ENCODE peak calls at places on chromosomes 3 and 15, in six cellular contexts. O is tibial nerve, R is mammary epithelial cell, U is left ventricle myocardium inferior, D is IMR-90, G is psoas muscle. Y is an unnamed sample.

GRCh38 chr3:52313774-52314188 is 2.3 kb upstream of the DNAH1 start:
- DNase-seq in D (peak), O (no peak), G (no peak), R (peak), U (no peak), Y (peak)

GRCh38 chr3:38966956-38967795 is 84.6 kb downstream of the SCN11A start:
- DNase-seq in D (no peak), U (no peak), R (peak), G (no peak), O (no peak), Y (no peak)

GRCh38 chr15:101675015-101675414 is 22.8 kb upstream of the TM2D3 start:
- DNase-seq in G (no peak), U (no peak), D (peak), R (peak), O (no peak), Y (peak)

GRCh38 chr3:57910988-57911387 is 97.2 kb upstream of the FLNB start:
- DNase-seq in D (peak), G (no peak), O (no peak), U (no peak), R (no peak), Y (no peak)

GRCh38 chr3:12073106-12073505 is 68.9 kb downstream of the SYN2 start:
- DNase-seq in G (no peak), U (no peak), O (no peak), D (no peak), R (no peak), Y (no peak)

GRCh38 chr3:69718832-69719231 is 20.4 kb upstream of the MITF start:
- DNase-seq in U (no peak), D (no peak), G (no peak), O (no peak), R (no peak), Y (no peak)

GRCh38 chr3:54168451-54168850 is 46.1 kb downstream of the CACNA2D3 start:
- DNase-seq in O (no peak), R (no peak), G (no peak), D (no peak), U (no peak), Y (no peak)

GRCh38 chr3:30112904-30113484 is 493.4 kb upstream of the TGFBR2 start:
- DNase-seq in O (peak), R (peak), U (no peak), D (peak), G (no peak), Y (peak)

GRCh38 chr3:52171577-52172261 is 17.5 kb upstream of the POC1A start:
- DNase-seq in G (no peak), R (peak), U (no peak), O (no peak), D (peak), Y (peak)

GRCh38 chr3:173411288-173412064 is 13.9 kb downstream of the NLGN1 start:
- DNase-seq in D (peak), R (peak), U (no peak), O (peak), G (no peak), Y (peak)

GRCh38 chr3:36677331-36678007 is 86.9 kb downstream of the DCLK3 start:
- DNase-seq in G (no peak), U (no peak), O (no peak), D (peak), R (peak), Y (peak)

GRCh38 chr3:23949784-23950183 is 4.7 kb downstream of the NR1D2 start:
- DNase-seq in U (peak), O (no peak), R (no peak), G (peak), D (no peak), Y (no peak)

GRCh38 chr15:31554261-31554660 is 227.6 kb downstream of the KLF13 start:
- DNase-seq in R (no peak), O (peak), U (peak), D (peak), G (peak), Y (peak)

GRCh38 chr3:43286886-43287301 is 554 bp downstream of the SNRK start:
- DNase-seq in U (no peak), D (no peak), R (peak), G (no peak), O (no peak), Y (peak)

GRCh38 chr15:83747050-83747717 is 93.3 kb downstream of the ADAMTSL3 start:
- DNase-seq in R (peak), D (peak), G (no peak), U (no peak), O (peak), Y (peak)

GRCh38 chr15:69561071-69561784 is 108.6 kb downstream of the RPLP1 start:
- DNase-seq in U (no peak), R (no peak), G (no peak), O (no peak), D (no peak), Y (no peak)

GRCh38 chr3:150703756-150704344 is at the start of gene ERICH6:
- DNase-seq in U (peak), D (peak), R (peak), G (peak), O (peak), Y (peak)
- TF ChIP-seq CTCF in U (peak), D (peak), R (peak), G (no peak), O (peak), Y (no peak)

GRCh38 chr15:73996939-73997338 is 2.4 kb downstream of the PML start:
- DNase-seq in G (no peak), R (peak), D (no peak), U (no peak), O (no peak), Y (peak)

GRCh38 chr15:73994912-73995622 is 551 bp downstream of the PML start:
- DNase-seq in R (peak), U (no peak), D (no peak), O (no peak), G (peak), Y (no peak)

GRCh38 chr15:73997986-73998385 is 3.5 kb downstream of the PML start:
- DNase-seq in O (no peak), G (no peak), D (no peak), R (peak), U (no peak), Y (no peak)

GRCh38 chr15:73994419-73994883 is at the start of gene PML:
- DNase-seq in O (peak), G (peak), R (peak), U (peak), D (peak), Y (peak)

DNA sequence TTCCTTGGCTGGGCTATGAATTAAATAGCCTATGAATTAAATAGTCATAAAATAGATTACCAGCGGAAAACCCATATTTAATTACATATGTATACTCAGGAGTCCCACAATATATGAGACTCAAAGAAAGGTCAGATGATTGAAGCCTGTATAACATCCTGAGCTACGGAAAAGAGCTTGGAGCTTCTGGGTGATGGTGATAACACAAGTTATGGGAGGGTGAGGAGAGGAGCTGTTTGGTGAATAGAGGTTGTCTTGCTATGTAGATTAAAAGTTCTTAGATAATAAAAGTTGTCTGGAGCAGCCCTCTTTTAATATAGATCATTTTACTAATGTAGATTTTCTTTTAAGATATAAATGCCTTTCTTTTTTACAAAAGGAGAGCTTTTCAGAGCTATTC is 1.8 kb downstream of the PML start:
- DNase-seq in G (no peak), D (no peak), O (no peak), R (no peak), U (no peak), Y (no peak)
- H3K4me3 ChIP-seq in G (peak), D (peak), O (peak), R (peak), U (peak), Y (peak)

GRCh38 chr3:188926141-188926540 is 245.6 kb upstream of the TPRG1 start:
- DNase-seq in O (no peak), G (no peak), R (no peak), D (peak), U (no peak), Y (no peak)

GRCh38 chr3:188927971-188928370 is 243.8 kb upstream of the TPRG1 start:
- DNase-seq in U (no peak), G (no peak), R (no peak), D (no peak), O (no peak), Y (no peak)

GRCh38 chr3:188931531-188931930 is 240.2 kb upstream of the TPRG1 start:
- DNase-seq in G (no peak), U (no peak), R (no peak), D (no peak), O (no peak), Y (no peak)

GRCh38 chr3:188926741-188927650 is 244.8 kb upstream of the TPRG1 start:
- DNase-seq in D (peak), U (no peak), O (no peak), R (no peak), G (no peak), Y (no peak)

GRCh38 chr3:188929138-188929537 is 242.6 kb upstream of the TPRG1 start:
- DNase-seq in O (no peak), R (peak), U (no peak), G (no peak), D (no peak), Y (no peak)
- TF ChIP-seq CTCF in O (no peak), R (peak), U (peak), G (no peak), D (no peak), Y (no peak)

DNA sequence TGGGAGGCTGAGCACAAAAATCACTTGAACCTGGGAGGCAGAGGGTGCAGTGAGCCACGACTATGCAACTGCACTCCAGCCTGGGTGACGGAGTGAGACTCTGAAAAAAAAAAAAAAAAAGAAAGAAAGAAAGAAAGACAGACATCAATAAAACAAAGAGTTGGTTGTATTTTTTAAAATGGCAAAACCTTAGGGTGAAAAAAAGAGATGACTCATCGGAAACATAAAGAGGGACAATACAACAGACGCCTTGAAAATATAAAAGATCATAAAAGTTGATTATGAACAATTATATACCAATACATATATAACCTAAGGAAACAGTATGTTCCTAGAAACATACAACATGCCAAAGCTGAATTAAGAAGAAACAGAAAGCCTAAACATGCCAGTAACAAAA is 92.8 kb downstream of the SCAPER start:
- DNase-seq in R (no peak), G (no peak), U (no peak), D (no peak), O (no peak), Y (no peak)
- H3K4me3 ChIP-seq in R (no peak), G (no peak), U (no peak), D (no peak), O (no peak), Y (no peak)

GRCh38 chr15:45253330-45253729 is 1.3 kb downstream of the SLC28A2 start:
- DNase-seq in D (no peak), O (no peak), R (no peak), U (no peak), G (no peak), Y (no peak)
- TF ChIP-seq CTCF in D (peak), O (no peak), R (peak), U (peak), G (no peak), Y (peak)

DNA sequence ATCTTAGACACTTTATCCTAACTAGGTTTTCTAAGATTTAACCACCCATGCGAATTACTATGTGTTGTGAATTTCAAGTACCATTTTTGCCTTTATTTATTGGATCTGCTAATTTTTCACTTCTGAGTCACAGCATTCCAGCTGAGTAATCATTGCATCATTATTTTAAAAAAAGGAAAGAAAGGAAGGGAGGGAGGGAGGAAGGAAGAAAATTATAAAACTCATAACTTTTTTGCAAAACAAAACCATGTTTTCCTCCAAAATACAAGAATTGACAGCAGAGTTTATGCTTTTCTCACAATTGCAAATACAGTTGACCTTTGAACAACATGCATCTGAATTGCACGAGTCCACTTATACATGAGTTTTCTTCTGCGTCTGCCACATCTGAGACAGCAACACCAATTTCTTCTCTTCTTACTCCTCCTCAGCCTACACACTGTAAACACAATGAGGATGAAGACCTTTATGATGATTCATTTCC is 651.4 kb upstream of the NECTIN3 start:
- DNase-seq in D (peak), U (no peak), G (no peak), O (no peak), R (peak), Y (peak)
- H3K4me3 ChIP-seq in D (peak), U (no peak), G (no peak), O (no peak), R (no peak), Y (peak)

DNA sequence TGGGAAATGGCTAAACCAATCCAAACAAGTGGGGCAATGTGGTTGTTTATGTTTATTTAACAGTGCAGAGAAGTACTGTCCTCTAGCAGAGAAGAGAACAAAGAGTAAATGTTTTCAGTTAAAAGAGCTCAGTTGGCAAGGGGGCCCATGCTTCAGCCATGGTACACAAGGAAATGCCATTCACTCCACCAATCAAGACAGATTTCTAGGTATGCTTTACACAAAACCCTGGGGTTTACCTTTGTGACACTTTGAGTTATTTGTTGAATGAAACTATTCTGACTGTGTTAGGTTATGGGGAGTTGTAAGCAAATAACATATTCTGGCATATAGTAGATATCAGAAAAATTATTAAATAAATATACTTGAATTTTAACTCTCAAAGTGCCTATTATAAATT is 228.5 kb upstream of the MME start:
- DNase-seq in O (no peak), U (no peak), D (no peak), G (no peak), R (no peak), Y (no peak)
- TF ChIP-seq CTCF in O (no peak), U (no peak), D (no peak), G (no peak), R (no peak), Y (no peak)